ENCODE peak calls at places on chromosomes 7 and 10, in seven cellular contexts. K is activated CD4-positive, alpha-beta T cell treated with anti-CD3 and anti-CD28 coated beads for 4 hours; Y is neuronal stem cell; L is tibial artery; Q is dermis blood vessel endothelial cell; F is NCI-H146; R is NCI-H1694. U is an unnamed sample.

GRCh38 chr7:38840736-38841460 is 68.1 kb downstream of the VPS41 start:
- DNase-seq in F (no peak), L (no peak), Q (peak; percentile 61), Y (no peak), R (no peak), K (no peak), U (no peak)

GRCh38 chr7:47449810-47450586 is 131.9 kb downstream of the TNS3 start:
- DNase-seq in K (no peak), F (no peak), Q (no peak), L (no peak), Y (no peak), R (no peak), U (no peak)

GRCh38 chr10:69703256-69703655 is 73.2 kb downstream of the FAM241B start:
- DNase-seq in L (no peak), Y (no peak), K (no peak), Q (no peak), F (no peak), R (no peak), U (no peak)

GRCh38 chr10:102579206-102579790 is 65.0 kb upstream of the TRIM8 start:
- DNase-seq in Q (peak; percentile 44), F (peak; percentile 50), R (no peak), Y (no peak), L (no peak), K (no peak), U (peak; percentile 23)

GRCh38 chr10:30456262-30456661 is 22.3 kb downstream of the MAP3K8 start:
- DNase-seq in Y (no peak), R (no peak), L (peak; percentile 32), Q (peak; percentile 67), F (no peak), K (no peak), U (no peak)

GRCh38 chr7:36186359-36186758 is 33.3 kb downstream of the EEPD1 start:
- DNase-seq in Y (no peak), R (no peak), F (no peak), K (no peak), Q (no peak), L (no peak), U (no peak)

GRCh38 chr10:12348870-12349627 is at the start of gene CAMK1D:
- DNase-seq in F (peak; percentile 89), R (no peak), Q (peak; percentile 55), Y (peak; percentile 69), K (peak; percentile 89), L (peak; percentile 81), U (peak; percentile 65)

GRCh38 chr10:117743517-117743916 is 201.0 kb downstream of the EMX2 start:
- DNase-seq in R (no peak), L (no peak), F (peak; percentile 47), K (no peak), Y (no peak), Q (no peak), U (no peak)

GRCh38 chr7:9856668-9857067 is 1117.0 kb upstream of the PHF14 start:
- DNase-seq in Y (no peak), Q (no peak), F (no peak), L (no peak), K (no peak), R (no peak), U (no peak)

GRCh38 chr7:136009488-136010079 is 32.4 kb upstream of the MTPN start:
- DNase-seq in L (no peak), F (peak; percentile 53), Y (peak; percentile 35), K (peak; percentile 5), R (peak; percentile 64), Q (peak; percentile 68), U (peak; percentile 41)

GRCh38 chr10:123148414-123149161 is 652 bp downstream of the HMX2 start:
- DNase-seq in K (no peak), Q (no peak), R (no peak), Y (peak; percentile 23), L (no peak), F (peak; percentile 76), U (no peak)

GRCh38 chr7:19442016-19442785 is 266.6 kb downstream of the POLR1F start:
- DNase-seq in Y (peak; percentile 14), L (no peak), R (no peak), F (peak; percentile 47), K (no peak), Q (no peak), U (peak; percentile 21)

GRCh38 chr10:132878091-132878729 is 64.2 kb downstream of the CFAP46 start:
- DNase-seq in L (no peak), F (no peak), Q (no peak), Y (no peak), R (no peak), K (no peak), U (no peak)

GRCh38 chr7:93926800-93927199 is 5.3 kb downstream of the GNG11 start:
- DNase-seq in L (no peak), Q (no peak), K (no peak), R (no peak), F (no peak), Y (no peak), U (no peak)

GRCh38 chr10:124047427-124048157 is 45.8 kb downstream of the CHST15 start:
- DNase-seq in Q (no peak), L (no peak), F (no peak), Y (no peak), R (no peak), K (no peak), U (no peak)

GRCh38 chr7:43648725-43649406 is 66.0 kb downstream of the STK17A start:
- DNase-seq in R (no peak), F (no peak), K (peak; percentile 50), Q (peak; percentile 69), Y (no peak), L (no peak), U (no peak)

GRCh38 chr10:61623101-61623500 is 39.6 kb upstream of the CABCOCO1 start:
- DNase-seq in R (no peak), L (no peak), F (no peak), Y (no peak), K (no peak), Q (no peak), U (peak; percentile 3)

GRCh38 chr7:32164341-32164996 is 94.3 kb upstream of the PDE1C start:
- DNase-seq in K (no peak), L (no peak), Q (peak; percentile 82), R (peak; percentile 63), Y (peak; percentile 5), F (no peak), U (peak; percentile 60)

GRCh38 chr10:77405771-77406241 is 231.8 kb downstream of the KCNMA1 start:
- DNase-seq in Q (peak; percentile 68), R (peak; percentile 42), K (no peak), Y (peak; percentile 69), L (peak; percentile 85), F (peak; percentile 93), U (peak; percentile 52)

GRCh38 chr7:67301667-67302066 is 305.0 kb downstream of the TYW1 start:
- DNase-seq in Y (no peak), Q (no peak), L (no peak), K (no peak), R (no peak), F (no peak), U (no peak)

GRCh38 chr10:31186225-31187010 is 132.6 kb upstream of the ZEB1 start:
- DNase-seq in R (no peak), F (no peak), Y (peak; percentile 57), K (no peak), L (no peak), Q (peak; percentile 77), U (no peak)

GRCh38 chr10:6114758-6115410 is 26.1 kb downstream of the RBM17 start:
- DNase-seq in Q (peak; percentile 88), K (no peak), F (no peak), Y (no peak), R (no peak), L (no peak), U (no peak)

GRCh38 chr7:88020953-88021650 is 87.1 kb downstream of the ADAM22 start:
- DNase-seq in R (no peak), Y (no peak), Q (peak; percentile 43), L (no peak), F (no peak), K (no peak), U (no peak)

GRCh38 chr7:106170216-106170615 is 58.1 kb upstream of the SYPL1 start:
- DNase-seq in Y (no peak), F (no peak), K (no peak), Q (no peak), R (peak; percentile 71), L (no peak), U (no peak)

GRCh38 chr10:110460111-110460809 is 37.4 kb upstream of the DUSP5 start:
- DNase-seq in R (peak; percentile 34), K (peak; percentile 51), Q (peak; percentile 84), Y (no peak), L (peak; percentile 23), F (peak; percentile 31), U (peak; percentile 51)

GRCh38 chr10:683448-684071 is 5.9 kb downstream of the DIP2C start:
- DNase-seq in Q (no peak), Y (no peak), L (peak; percentile 45), F (no peak), K (no peak), R (no peak), U (no peak)